ENCODE peak calls at places on chromosomes 16 and 17, in four cellular contexts. O is H1, A is HCT116, C is GM12878. M is an unnamed sample.

GRCh38 chr17:48541574-48542113 is 3.3 kb downstream of the HOXB2 start:
- DNase-seq in C (no peak), O (no peak), A (no peak), M (peak; percentile 53)

GRCh38 chr16:57444711-57445110 is 2.5 kb downstream of the CIAPIN1 start:
- DNase-seq in O (no peak), C (no peak), A (no peak), M (no peak)

GRCh38 chr16:11309895-11310633 is 28.9 kb upstream of the PRM1 start:
- DNase-seq in C (peak; percentile 77), O (no peak), A (no peak), M (no peak)

GRCh38 chr17:72110953-72111339 is 9.9 kb upstream of the SOX9 start:
- DNase-seq in A (no peak), O (no peak), C (no peak), M (no peak)

GRCh38 chr16:85129846-85130706 is 17.8 kb upstream of the CIBAR2 start:
- DNase-seq in O (no peak), C (no peak), A (no peak), M (no peak)

GRCh38 chr17:46194393-46195216 is 1.4 kb upstream of the KANSL1 start:
- DNase-seq in A (peak; percentile 39), O (no peak), C (peak; percentile 89), M (peak; percentile 49)

GRCh38 chr17:48011405-48012150 is 26.0 kb downstream of the COPZ2 start:
- DNase-seq in O (no peak), C (no peak), A (peak; percentile 35), M (peak; percentile 81)

GRCh38 chr16:22144520-22144919 is 17.8 kb upstream of the SDR42E2 start:
- DNase-seq in A (no peak), O (no peak), C (no peak), M (no peak)

GRCh38 chr16:1262846-1263221 is 7.0 kb downstream of the TPSD1 start:
- DNase-seq in C (no peak), A (no peak), O (no peak), M (no peak)

GRCh38 chr16:88747588-88748301 is 37.3 kb downstream of the PIEZO1 start:
- DNase-seq in C (no peak), O (peak; percentile 46), A (peak; percentile 67), M (peak; percentile 88)
- TF ChIP-seq SP1 in C (no peak), O (peak; percentile 38), A (no peak), M (peak; percentile 83)

GRCh38 chr17:34178047-34178446 is 77.0 kb upstream of the CCL2 start:
- DNase-seq in O (no peak), C (no peak), A (no peak), M (no peak)
- TF ChIP-seq SIN3A in O (no peak), C (no peak), A (no peak), M (no peak)

GRCh38 chr16:86834451-86835035 is 256.2 kb downstream of the FOXL1 start:
- DNase-seq in O (peak; percentile 34), C (no peak), A (no peak), M (no peak)
- TF ChIP-seq SP1 in O (no peak), C (no peak), A (no peak), M (no peak)

GRCh38 chr17:66567234-66568170 is 265.1 kb downstream of the PRKCA start:
- DNase-seq in O (peak; percentile 75), A (peak; percentile 71), C (peak; percentile 23), M (peak; percentile 72)
- TF ChIP-seq SIN3A in O (no peak), A (no peak), C (no peak), M (no peak)

GRCh38 chr17:82659886-82660285 is 11.6 kb upstream of the WDR45B start:
- DNase-seq in C (no peak), O (no peak), A (no peak), M (no peak)

GRCh38 chr17:82658796-82659452 is 10.7 kb upstream of the WDR45B start:
- DNase-seq in C (no peak), A (no peak), O (no peak), M (no peak)

GRCh38 chr17:82656266-82656665 is 8.0 kb upstream of the WDR45B start:
- DNase-seq in A (no peak), O (no peak), C (no peak), M (no peak)

GRCh38 chr17:82658331-82658730 is 10.1 kb upstream of the WDR45B start:
- DNase-seq in A (no peak), C (no peak), O (no peak), M (no peak)

DNA sequence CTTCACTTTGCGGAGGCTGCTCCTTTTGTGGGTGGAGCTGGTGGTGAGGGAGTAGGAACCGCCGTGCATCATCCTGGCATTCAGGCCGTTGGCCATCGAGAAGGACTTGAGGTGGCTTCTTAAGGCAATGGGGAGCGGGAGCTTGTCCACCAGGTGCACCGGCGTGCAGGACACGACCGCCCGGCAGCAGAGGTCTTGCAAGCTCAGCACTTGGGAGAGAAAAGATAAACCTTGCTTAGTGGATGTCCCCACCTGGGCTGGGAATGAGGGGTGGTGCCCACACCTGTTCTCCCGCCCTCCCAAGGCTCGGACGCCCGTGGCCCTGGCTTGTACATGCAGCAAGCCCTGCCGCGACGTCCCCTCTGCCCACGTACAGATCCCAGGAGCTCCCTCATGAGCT is 9.7 kb upstream of the WDR45B start:
- DNase-seq in O (no peak), C (no peak), A (no peak), M (no peak)
- TF ChIP-seq SP1 in O (no peak), C (no peak), A (no peak), M (no peak)

DNA sequence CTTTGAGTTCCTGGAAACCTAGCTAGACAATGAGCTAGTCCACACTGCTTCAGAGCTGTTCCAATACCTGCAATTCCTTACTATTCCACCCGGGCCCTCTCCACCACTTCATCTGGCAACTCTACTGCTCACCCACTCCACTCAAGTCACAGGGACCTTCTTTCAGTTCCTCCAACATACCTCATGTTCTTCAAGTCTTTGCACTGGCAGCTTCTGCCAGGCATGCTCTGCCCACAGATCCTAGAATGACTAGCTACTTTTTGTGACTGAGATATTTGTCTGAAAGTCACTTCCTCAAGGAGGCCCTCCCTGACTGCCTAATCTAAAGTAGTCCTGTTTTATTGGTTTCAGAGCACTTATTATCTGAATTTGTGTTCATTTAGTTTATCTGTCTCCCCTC is 86.4 kb downstream of the TEX14 start:
- DNase-seq in C (no peak), O (no peak), A (no peak), M (no peak)
- TF ChIP-seq SIN3A in C (no peak), O (no peak), A (no peak), M (no peak)

GRCh38 chr17:74287203-74287602 is 13.2 kb downstream of the DNAI2 start:
- DNase-seq in O (no peak), C (no peak), A (no peak), M (no peak)

GRCh38 chr17:74280093-74280513 is 6.1 kb downstream of the DNAI2 start:
- DNase-seq in A (no peak), O (no peak), C (no peak), M (no peak)

GRCh38 chr17:74283371-74283673 is 9.3 kb downstream of the DNAI2 start:
- DNase-seq in O (no peak), A (no peak), C (no peak), M (no peak)

GRCh38 chr17:74281799-74282198 is 7.8 kb downstream of the DNAI2 start:
- DNase-seq in C (no peak), A (no peak), O (no peak), M (no peak)

DNA sequence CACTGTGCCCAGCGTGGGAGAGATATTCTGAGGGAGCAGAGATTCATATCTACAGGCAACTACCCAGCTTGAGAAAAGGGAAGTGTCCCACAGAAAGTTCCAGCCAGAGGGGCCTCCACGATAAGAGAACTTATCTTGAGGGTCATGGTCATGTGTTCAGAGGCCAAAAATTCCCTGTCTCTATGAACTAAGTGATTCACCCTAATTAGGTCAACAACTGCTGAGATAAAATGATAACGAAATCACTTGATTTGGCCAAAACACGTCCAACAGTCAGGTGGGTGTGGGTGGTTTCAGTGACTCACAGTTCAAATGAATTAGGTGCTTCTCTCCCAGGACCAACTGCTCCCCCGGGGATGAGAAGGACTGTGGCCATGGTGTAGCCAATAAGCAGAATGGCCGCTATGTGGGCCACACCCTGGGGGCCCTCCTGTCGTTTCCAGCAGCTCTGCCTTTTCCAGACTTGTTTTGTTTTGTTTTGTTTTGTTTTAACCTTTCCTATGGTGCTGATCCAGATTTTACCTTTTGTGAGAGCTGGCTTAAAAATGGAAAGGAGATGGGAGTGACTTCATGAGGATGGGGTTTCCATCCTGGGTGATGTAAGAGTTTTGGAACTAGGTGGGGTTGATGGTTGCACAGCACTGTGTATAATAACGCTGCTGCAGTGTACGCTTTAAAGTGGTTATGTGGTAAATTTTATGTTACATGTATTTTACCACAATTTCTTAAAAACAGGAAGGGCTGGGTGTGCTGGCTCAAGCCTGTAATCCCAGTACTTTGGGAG is 8.7 kb downstream of the DNAI2 start:
- DNase-seq in O (no peak), A (no peak), C (peak; percentile 69), M (peak; percentile 44)
- TF ChIP-seq SP1 in O (no peak), A (no peak), C (no peak), M (peak; percentile 64)

DNA sequence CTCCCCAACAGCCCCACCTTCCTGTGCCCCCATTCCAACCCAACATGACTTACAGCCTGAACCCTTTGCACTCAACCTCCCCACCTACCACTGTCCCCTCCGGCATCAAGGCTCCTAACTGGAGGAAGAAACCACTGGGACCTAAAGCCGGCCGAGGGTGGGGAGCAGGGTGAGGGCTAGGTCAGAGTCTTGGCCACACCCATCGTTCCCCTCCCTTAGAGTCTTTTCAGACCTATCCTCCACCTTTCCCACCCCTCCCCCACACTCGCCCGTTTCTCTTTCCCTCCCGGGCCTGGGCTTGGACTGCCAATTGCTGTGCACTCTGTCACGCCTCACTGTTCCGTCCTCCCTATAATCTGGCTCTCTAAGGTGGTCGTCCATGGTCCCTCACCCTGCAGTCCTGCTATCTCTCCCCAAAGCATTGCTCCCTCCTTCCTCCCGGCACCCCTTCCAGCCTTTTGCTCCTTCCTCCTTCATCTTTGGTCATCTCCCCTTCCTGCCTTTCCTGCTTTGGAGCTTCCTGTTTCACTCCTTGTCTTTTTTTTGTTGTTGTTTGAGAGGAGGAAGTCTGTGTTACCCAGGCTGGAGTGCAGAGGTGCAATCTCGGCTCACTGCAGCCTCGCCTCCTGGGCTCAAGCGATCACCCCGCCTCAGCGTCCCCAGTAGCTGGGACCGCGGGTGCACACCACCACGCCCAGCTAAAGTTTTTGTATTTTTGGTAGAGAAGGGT is 958 bp upstream of the CLDN7 start:
- DNase-seq in O (no peak), C (no peak), A (peak; percentile 79), M (peak; percentile 84)
- TF ChIP-seq SIN3A in O (no peak), C (no peak), A (peak; percentile 25), M (no peak)

DNA sequence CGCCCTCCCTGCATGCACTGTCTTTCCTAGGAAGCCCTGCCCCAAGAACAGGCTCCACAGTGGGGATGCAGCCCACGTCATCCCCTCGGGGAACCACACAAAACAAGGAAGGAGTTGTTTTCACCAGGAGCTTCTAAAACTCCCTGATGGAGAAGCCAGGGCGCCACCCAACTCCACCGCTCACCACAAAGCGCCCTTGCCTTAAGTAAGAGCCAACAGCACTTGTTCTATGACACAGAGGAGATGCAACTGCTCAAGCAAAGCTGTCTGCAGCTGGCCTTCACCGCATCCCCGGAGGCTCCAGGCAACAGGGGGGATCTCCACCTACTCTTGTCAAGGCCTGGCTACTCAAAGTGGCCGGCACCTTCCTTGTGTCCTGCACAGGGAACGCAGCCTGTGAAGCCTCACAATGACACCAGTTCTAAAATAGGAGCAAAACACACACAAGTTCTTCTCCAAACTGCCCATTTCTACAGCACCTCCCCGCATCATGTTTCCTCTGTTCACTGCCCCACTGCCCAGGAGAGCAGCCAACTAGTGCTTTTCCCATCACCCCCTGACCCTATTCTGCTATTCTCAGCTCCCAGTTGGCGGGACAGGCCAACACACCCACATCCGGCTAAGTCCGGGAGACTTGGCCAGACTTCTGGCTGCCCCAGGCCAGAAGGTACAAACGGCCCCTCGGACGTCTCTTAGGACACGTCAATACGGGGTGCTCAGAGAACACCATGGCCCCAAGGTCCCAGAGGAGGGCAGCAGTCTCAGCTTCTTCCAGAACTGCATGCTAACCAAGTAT is 24.2 kb downstream of the MPG start:
- DNase-seq in A (no peak), O (no peak), C (no peak), M (no peak)
- TF ChIP-seq SP1 in A (no peak), O (no peak), C (no peak), M (no peak)

M was measured in K562.